ENCODE peak calls at places on chromosomes 5 and 9, in five cellular contexts. G is kidney, T is pancreas, K is sigmoid colon, X is suprapubic skin. H is an unnamed sample.

GRCh38 chr5:118236108-118236849 is 752.1 kb downstream of the DTWD2 start:
- DNase-seq in K (no peak), G (no peak), X (no peak), T (no peak), H (no peak)

GRCh38 chr5:174571662-174572397 is 152.6 kb upstream of the MSX2 start:
- DNase-seq in K (peak; percentile 81), T (peak; percentile 8), G (no peak), X (peak; percentile 35), H (peak; percentile 86)

GRCh38 chr9:77648458-77649108 is 461 bp upstream of the GNA14 start:
- DNase-seq in X (peak; percentile 80), K (peak; percentile 82), G (peak; percentile 87), T (peak; percentile 69), H (no peak)

GRCh38 chr9:36158122-36158521 is 11.1 kb upstream of the CCIN start:
- DNase-seq in K (no peak), G (no peak), X (no peak), T (no peak), H (no peak)

GRCh38 chr9:22170162-22170932 is 161.2 kb upstream of the CDKN2B start:
- DNase-seq in T (no peak), X (no peak), G (no peak), K (no peak), H (no peak)

GRCh38 chr5:11955386-11955785 is 51.1 kb upstream of the CTNND2 start:
- DNase-seq in G (no peak), T (no peak), K (no peak), X (no peak), H (no peak)

GRCh38 chr5:139726248-139726647 is 69.4 kb upstream of the PSD2 start:
- DNase-seq in G (no peak), X (no peak), K (no peak), T (no peak), H (no peak)

GRCh38 chr9:38228331-38229122 is 159.5 kb upstream of the SHB start:
- DNase-seq in G (no peak), T (no peak), X (no peak), K (no peak), H (no peak)

GRCh38 chr5:57386958-57387357 is 95.7 kb downstream of the ACTBL2 start:
- DNase-seq in T (no peak), K (no peak), X (no peak), G (no peak), H (no peak)

GRCh38 chr9:105425817-105426433 is 21.9 kb upstream of the FSD1L start:
- DNase-seq in K (no peak), G (no peak), T (no peak), X (no peak), H (no peak)

GRCh38 chr5:14574891-14575496 is 6.6 kb upstream of the OTULINL start:
- DNase-seq in K (peak; percentile 71), G (no peak), T (peak; percentile 83), X (no peak), H (no peak)

GRCh38 chr5:156103116-156103860 is 223.7 kb upstream of the SGCD start:
- DNase-seq in K (no peak), G (no peak), T (no peak), X (no peak), H (no peak)

GRCh38 chr5:27353970-27354369 is 315.6 kb upstream of the CDH9 start:
- DNase-seq in K (no peak), G (no peak), T (no peak), X (no peak), H (no peak)

GRCh38 chr9:77521091-77521490 is 127.0 kb downstream of the GNA14 start:
- DNase-seq in G (no peak), T (peak; percentile 40), X (no peak), K (peak; percentile 74), H (no peak)

GRCh38 chr5:121299153-121299552 is 552.5 kb upstream of the FTMT start:
- DNase-seq in T (no peak), X (no peak), G (no peak), K (no peak), H (no peak)

GRCh38 chr5:68220260-68220659 is 4.7 kb downstream of the PIK3R1 start:
- DNase-seq in X (no peak), T (no peak), G (no peak), K (no peak), H (no peak)

GRCh38 chr9:93061791-93062299 is 3.3 kb downstream of the SUSD3 start:
- DNase-seq in G (peak; percentile 84), X (no peak), K (no peak), T (no peak), H (no peak)

GRCh38 chr9:7094576-7094975 is 336.8 kb downstream of the KDM4C start:
- DNase-seq in X (no peak), K (no peak), G (no peak), T (no peak), H (no peak)

GRCh38 chr5:111225926-111226325 is 1.7 kb downstream of the CAMK4 start:
- DNase-seq in X (no peak), K (no peak), T (no peak), G (no peak), H (no peak)

GRCh38 chr5:20291766-20292165 is 303.8 kb upstream of the CDH18 start:
- DNase-seq in G (no peak), K (no peak), X (no peak), T (no peak), H (no peak)

GRCh38 chr5:157248771-157249475 is 17.0 kb upstream of the CYFIP2 start:
- DNase-seq in G (no peak), X (no peak), T (no peak), K (no peak), H (no peak)

GRCh38 chr9:131627846-131628820 is 82.8 kb downstream of the PRRT1B start:
- DNase-seq in K (no peak), G (peak; percentile 86), X (no peak), T (peak; percentile 98), H (no peak)

GRCh38 chr5:175731756-175732465 is 74.0 kb downstream of the HRH2 start:
- DNase-seq in T (no peak), K (peak; percentile 19), G (peak; percentile 8), X (no peak), H (no peak)

DNA sequence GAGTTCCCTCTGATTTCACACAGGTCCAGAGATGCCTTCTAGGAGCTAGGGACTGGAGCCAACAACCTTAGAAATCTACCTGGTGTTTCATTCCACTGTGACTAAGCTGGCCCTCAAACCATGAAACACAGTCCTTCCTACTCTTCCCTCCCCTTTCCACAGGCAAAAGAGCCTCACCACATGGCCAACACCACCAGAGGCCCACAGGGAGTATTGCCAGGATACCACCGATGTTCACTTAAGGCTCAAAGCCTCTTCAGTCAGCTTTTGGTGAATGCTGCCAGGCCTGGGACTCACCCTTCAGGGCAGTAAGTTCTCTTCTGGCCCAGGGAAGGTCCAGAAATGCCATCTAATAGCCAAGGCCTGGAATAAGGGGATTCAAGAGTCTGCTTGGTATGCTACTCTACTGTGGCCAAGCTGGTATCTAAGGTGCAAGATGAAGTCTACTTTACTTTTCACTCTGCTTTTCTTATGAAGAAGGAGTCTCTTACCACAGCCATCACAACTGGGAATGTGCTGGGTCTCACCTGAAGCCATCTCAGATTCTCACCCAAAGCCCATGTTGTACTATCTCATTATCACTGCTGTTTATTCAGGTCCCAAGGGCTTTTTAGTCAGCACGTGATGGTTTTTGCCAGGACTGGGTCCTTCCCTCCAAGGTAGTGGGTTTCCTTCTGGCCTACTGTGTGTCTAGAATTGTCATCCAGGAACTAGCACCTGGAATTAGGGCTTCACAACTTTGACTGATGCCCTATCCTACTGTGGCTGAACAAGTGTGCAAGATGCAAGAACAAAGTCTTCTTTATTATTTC is 1018.4 kb downstream of the TAF11L14 start:
- DNase-seq in T (no peak), G (no peak), K (no peak), X (no peak), H (no peak)
- H3K9me3 ChIP-seq in T (no peaks in the 10 kb centered on the region), G (no peaks in the 10 kb centered on the region), K (no peaks in the 10 kb centered on the region), X (peaks cover 7% of the 10 kb centered on the region), H (no peaks in the 10 kb centered on the region)

DNA sequence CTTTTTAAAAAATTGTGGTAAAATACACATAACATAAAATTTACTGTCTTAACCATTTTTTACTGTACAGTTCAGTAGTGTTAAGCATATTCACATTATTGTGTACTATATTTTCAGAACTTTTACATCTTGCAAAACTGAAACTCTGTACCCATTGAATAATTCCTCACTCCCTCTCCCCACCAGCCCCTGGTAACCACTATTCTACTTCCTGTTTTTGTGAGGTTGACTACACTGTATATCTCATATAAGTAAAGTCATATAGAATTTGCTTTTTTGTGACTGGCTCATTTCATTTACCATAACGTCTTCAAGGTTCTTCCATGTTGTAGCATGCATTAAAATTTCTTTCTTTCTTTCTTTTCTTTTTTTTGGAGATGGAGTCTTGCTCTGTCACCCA is 87.0 kb downstream of the LNPEP start:
- DNase-seq in G (no peak), K (no peak), T (no peak), X (no peak), H (no peak)
- H3K36me3 ChIP-seq in G (peaks cover 21% of the 10 kb centered on the region), K (peaks cover 43% of the 10 kb centered on the region), T (peaks cover 15% of the 10 kb centered on the region), X (peaks cover 84% of the 10 kb centered on the region), H (peaks cover 74% of the 10 kb centered on the region)

GRCh38 chr5:16617272-16617973 is 626 bp upstream of the RETREG1 start:
- DNase-seq in K (no peak), T (no peak), X (no peak), G (no peak), H (no peak)
- H3K27ac ChIP-seq in K (peak overlapping the region; percentile 64), T (peak overlapping the region; percentile 41), X (peak overlapping the region; percentile 77), G (peak overlapping the region; percentile 40), H (no peak overlapping the region)

GRCh38 chr9:95942016-95942415 is 66.5 kb downstream of the ERCC6L2 start:
- DNase-seq in K (no peak), G (no peak), X (no peak), T (no peak), H (no peak)

GRCh38 chr9:95952471-95952870 is 77.0 kb downstream of the ERCC6L2 start:
- DNase-seq in G (no peak), T (no peak), X (no peak), K (no peak), H (no peak)

GRCh38 chr9:95947118-95947517 is 71.6 kb downstream of the ERCC6L2 start:
- DNase-seq in G (no peak), T (no peak), K (no peak), X (no peak), H (no peak)
- H3K9me3 ChIP-seq in G (no peaks in the 10 kb centered on the region), T (no peaks in the 10 kb centered on the region), K (no peaks in the 10 kb centered on the region), X (peaks cover 6% of the 10 kb centered on the region), H (peaks cover 5% of the 10 kb centered on the region)

GRCh38 chr5:131693894-131694293 is 58.9 kb upstream of the RAPGEF6 start:
- DNase-seq in X (no peak), K (no peak), T (no peak), G (no peak), H (no peak)

GRCh38 chr5:131694926-131695325 is 59.9 kb upstream of the RAPGEF6 start:
- DNase-seq in K (no peak), X (no peak), T (no peak), G (no peak), H (no peak)
- H3K36me3 ChIP-seq in K (peaks cover 43% of the 10 kb centered on the region), X (peaks cover 60% of the 10 kb centered on the region), T (peaks cover 2% of the 10 kb centered on the region), G (peaks cover 10% of the 10 kb centered on the region), H (peaks cover 55% of the 10 kb centered on the region)